ENCODE peak calls at places on chromosomes 5 and 9, in seven cellular contexts. L is skeletal muscle cell; V is B cell; Y is AG09319; P is fibroblast of mammary gland; J is NCI-H69; H is CD8-positive, alpha-beta T cell. O is an unnamed sample.

GRCh38 chr9:136095495-136096058 is 488 bp upstream of the NACC2 start:
- DNase-seq in L (no peak), V (no peak), Y (no peak), P (peak; percentile 19), J (peak; percentile 63), H (no peak), O (no peak)

GRCh38 chr9:92882276-92882675 is 4.4 kb upstream of the ZNF484 start:
- DNase-seq in L (no peak), V (no peak), Y (no peak), P (no peak), J (no peak), H (no peak), O (no peak)

GRCh38 chr5:141508808-141509611 is 20.1 kb downstream of the PCDHGC5 start:
- DNase-seq in L (peak; percentile 94), V (no peak), Y (peak; percentile 96), P (peak; percentile 97), J (peak; percentile 86), H (no peak), O (peak; percentile 96)

GRCh38 chr5:90158131-90158530 is 251.4 kb downstream of the CETN3 start:
- DNase-seq in L (no peak), V (no peak), Y (no peak), P (no peak), J (no peak), H (no peak), O (no peak)

GRCh38 chr5:39164529-39165402 is 54.6 kb downstream of the FYB1 start:
- DNase-seq in L (no peak), V (no peak), Y (no peak), P (no peak), J (no peak), H (no peak), O (no peak)

GRCh38 chr5:38467353-38468040 is 88.9 kb downstream of the LIFR start:
- DNase-seq in L (no peak), V (no peak), Y (no peak), P (peak; percentile 59), J (no peak), H (no peak), O (no peak)

GRCh38 chr5:114185274-114185673 is 176.6 kb upstream of the KCNN2 start:
- DNase-seq in L (no peak), V (no peak), Y (peak; percentile 43), P (peak; percentile 59), J (peak; percentile 7), H (no peak), O (no peak)

GRCh38 chr5:24161559-24161958 is 483.2 kb downstream of the CDH10 start:
- DNase-seq in L (no peak), V (no peak), Y (no peak), P (peak; percentile 4), J (no peak), H (no peak), O (no peak)

GRCh38 chr9:126009047-126009446 is 261.9 kb downstream of the PBX3 start:
- DNase-seq in L (no peak), V (no peak), Y (no peak), P (peak; percentile 2), J (peak; percentile 16), H (no peak), O (no peak)

GRCh38 chr9:96113045-96113444 is 188.9 kb downstream of the HSD17B3 start:
- DNase-seq in L (no peak), V (no peak), Y (no peak), P (no peak), J (no peak), H (no peak), O (no peak)

GRCh38 chr9:73515216-73515615 is 363.6 kb downstream of the ANXA1 start:
- DNase-seq in L (no peak), V (no peak), Y (no peak), P (no peak), J (no peak), H (no peak), O (no peak)

O was measured in GM04504.